ENCODE peak calls at places on chromosomes 16 and 17, in five cellular contexts. Q is colonic mucosa, U is osteoblast, F is fibroblast of mammary gland, J is mesothelial cell of epicardium. N is an unnamed sample.

GRCh38 chr16:28981517-28981916 is 3.3 kb upstream of the LAT start:
- DNase-seq in Q (peak), U (peak), J (no peak), F (peak), N (peak)

GRCh38 chr16:63690961-63691360 is 1430.9 kb downstream of the CDH11 start:
- DNase-seq in F (no peak), Q (no peak), J (no peak), U (no peak), N (no peak)

GRCh38 chr16:29315916-29316517 is 90.5 kb downstream of the NPIPB11 start:
- DNase-seq in F (no peak), Q (no peak), J (no peak), U (no peak), N (no peak)

GRCh38 chr17:1423456-1424135 is 23.6 kb upstream of the YWHAE start:
- DNase-seq in J (no peak), Q (no peak), F (no peak), U (peak), N (no peak)

GRCh38 chr16:28843766-28844165 is 2.4 kb downstream of the TUFM start:
- DNase-seq in J (no peak), U (no peak), Q (no peak), F (no peak), N (no peak)

GRCh38 chr17:14552311-14552710 is 251.4 kb downstream of the HS3ST3B1 start:
- DNase-seq in J (no peak), U (no peak), Q (no peak), F (no peak), N (no peak)

GRCh38 chr16:72604375-72604774 is 432.4 kb upstream of the PMFBP1 start:
- DNase-seq in J (no peak), Q (no peak), U (no peak), F (no peak), N (no peak)

GRCh38 chr16:58501242-58502131 is 1.5 kb downstream of the NDRG4 start:
- DNase-seq in F (no peak), U (peak), Q (no peak), J (peak), N (peak)

GRCh38 chr16:4323845-4324478 is 8.1 kb downstream of the GLIS2 start:
- DNase-seq in J (no peak), U (peak), Q (peak), F (peak), N (no peak)

GRCh38 chr17:9273334-9274118 is 252.2 kb downstream of the NTN1 start:
- DNase-seq in U (no peak), F (peak), J (no peak), Q (no peak), N (no peak)

GRCh38 chr17:266701-267656 is 85.5 kb upstream of the DOC2B start:
- DNase-seq in J (no peak), F (peak), Q (peak), U (peak), N (no peak)

DNA sequence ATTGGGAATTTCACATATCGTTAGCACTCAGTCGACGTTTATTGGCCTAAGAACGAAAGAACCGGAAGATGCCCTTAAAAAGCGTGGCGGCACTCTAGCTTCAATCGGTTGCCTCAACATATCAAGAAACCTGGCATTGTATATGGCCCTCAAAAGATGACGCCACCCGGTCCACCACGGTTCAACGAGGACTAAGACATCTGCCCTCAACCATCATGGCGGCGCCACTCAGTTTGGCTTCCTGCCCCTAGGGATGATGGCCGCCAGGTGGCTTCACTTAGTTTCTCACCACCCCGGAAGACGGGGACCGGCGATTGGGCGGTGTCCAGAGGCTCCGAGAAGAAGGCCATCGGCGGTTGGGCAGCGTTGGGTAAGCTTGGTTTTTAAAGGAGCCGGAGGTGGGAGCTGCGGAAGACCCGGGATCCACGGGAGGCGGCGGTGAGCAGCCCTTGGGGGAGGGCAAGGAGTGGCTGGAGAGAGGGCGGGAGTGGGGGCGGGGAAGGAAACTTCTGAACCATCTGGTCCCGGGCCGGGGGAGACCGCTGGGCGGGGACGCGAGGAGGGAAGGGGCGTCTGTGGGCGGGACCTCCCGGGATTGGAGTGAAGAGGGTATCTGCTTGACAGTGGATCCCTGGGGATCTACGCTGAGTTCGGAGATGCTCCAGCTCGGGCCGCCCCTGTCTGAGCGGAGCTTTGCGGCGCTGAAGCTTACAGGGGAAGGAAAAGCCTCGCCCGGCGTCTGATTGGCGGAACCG is at the start of gene PRR14:
- DNase-seq in U (peak), Q (peak), F (peak), J (peak), N (peak)
- TF ChIP-seq CTCF in U (peak), Q (no peak), F (no peak), J (peak), N (no peak)

DNA sequence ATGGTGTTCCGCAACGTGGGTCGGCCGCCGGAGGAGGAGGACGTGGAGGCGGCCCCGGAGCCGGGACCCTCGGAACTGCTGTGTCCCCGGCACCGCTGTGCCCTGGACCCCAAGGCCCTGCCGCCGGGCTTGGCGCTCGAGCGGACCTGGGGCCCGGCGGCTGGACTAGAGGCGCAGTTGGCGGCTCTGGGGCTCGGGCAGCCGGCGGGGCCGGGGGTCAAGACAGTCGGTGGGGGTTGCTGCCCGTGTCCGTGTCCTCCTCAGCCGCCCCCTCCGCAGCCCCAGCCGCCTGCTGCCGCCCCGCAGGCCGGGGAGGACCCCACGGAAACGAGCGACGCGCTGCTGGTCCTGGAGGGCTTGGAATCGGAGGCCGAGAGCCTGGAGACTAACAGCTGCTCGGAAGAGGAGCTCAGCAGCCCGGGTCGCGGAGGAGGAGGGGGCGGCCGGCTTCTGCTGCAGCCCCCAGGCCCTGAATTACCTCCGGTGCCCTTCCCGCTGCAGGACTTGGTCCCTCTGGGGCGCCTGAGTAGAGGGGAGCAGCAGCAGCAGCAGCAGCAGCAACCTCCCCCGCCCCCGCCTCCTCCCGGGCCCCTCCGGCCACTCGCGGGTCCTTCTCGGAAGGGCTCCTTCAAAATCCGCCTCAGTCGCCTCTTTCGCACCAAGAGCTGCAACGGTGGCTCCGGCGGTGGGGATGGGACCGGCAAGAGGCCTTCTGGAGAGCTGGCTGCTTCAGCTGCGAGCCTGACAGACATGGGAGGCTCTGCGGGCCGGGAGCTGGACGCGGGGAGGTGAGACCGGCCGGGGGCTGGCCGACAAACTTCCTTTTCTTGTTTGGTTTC is 820 bp downstream of the SOCS7 start:
- DNase-seq in Q (peak), J (no peak), U (no peak), F (peak), N (no peak)
- TF ChIP-seq CTCF in Q (no peak), J (no peak), U (no peak), F (no peak), N (no peak)

GRCh38 chr17:29197516-29198272 is 17.5 kb upstream of the MYO18A start:
- DNase-seq in Q (no peak), J (no peak), U (no peak), F (no peak), N (no peak)
- TF ChIP-seq CTCF in Q (no peak), J (no peak), U (no peak), F (no peak), N (no peak)

GRCh38 chr16:35296962-35297653 is 1837.7 kb downstream of the TP53TG3F start:
- DNase-seq in J (no peak), F (no peak), Q (no peak), U (no peak), N (no peak)

GRCh38 chr16:35298460-35299243 is 1839.2 kb downstream of the TP53TG3F start:
- DNase-seq in U (no peak), J (no peak), Q (no peak), F (no peak), N (no peak)

DNA sequence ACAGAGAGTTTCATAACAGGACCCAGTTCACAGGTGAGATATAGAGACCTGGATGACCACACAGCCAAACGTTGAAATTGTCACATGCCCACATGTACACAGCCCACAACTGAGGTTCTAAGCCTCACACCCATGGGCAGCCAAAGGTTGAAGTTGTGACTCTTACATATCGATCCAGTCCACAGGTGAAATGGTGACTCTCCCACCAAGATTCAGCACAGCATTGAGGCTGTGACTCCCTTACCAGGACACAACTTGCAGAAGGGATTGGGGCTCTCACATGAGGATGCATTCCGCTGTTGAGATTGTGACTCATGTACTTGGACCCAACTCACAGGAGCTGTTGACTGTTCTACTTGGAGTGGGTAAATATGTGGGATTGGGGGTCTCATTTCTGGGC is 1836.4 kb downstream of the TP53TG3F start:
- DNase-seq in U (no peak), J (no peak), Q (no peak), F (no peak), N (no peak)
- TF ChIP-seq CTCF in U (no peak), J (no peak), Q (no peak), F (no peak), N (no peak)

GRCh38 chr17:76736349-76737081 is 616 bp downstream of the SRSF2 start:
- DNase-seq in Q (peak), U (peak), F (peak), J (peak), N (peak)
- TF ChIP-seq CTCF in Q (no peak), U (no peak), F (no peak), J (no peak), N (peak)

DNA sequence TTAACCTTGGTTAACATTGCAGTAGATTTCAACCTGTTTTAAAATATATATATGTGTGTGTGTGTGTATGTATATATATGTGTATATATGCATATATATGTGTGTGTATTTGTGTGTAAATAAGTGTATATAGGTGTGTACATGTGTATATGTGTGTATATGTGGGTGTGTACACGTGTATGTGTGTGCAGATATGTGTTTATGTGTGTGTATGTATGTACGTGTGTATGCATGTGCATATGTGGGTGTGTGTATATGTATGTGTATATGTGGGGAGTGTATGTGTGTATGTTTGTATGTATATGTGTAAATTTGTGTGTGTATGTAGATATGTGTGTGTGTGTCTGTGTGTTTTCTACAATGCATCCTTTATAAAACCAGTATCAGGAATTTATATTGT is 205.5 kb upstream of the FOXF1 start:
- DNase-seq in U (no peak), J (no peak), Q (no peak), F (no peak), N (no peak)
- TF ChIP-seq CTCF in U (no peak), J (no peak), Q (no peak), F (no peak), N (no peak)

GRCh38 chr16:77977336-77977735 is 45.0 kb upstream of the CLEC3A start:
- DNase-seq in J (no peak), Q (no peak), U (no peak), F (no peak), N (no peak)

GRCh38 chr16:77971306-77972131 is 50.8 kb upstream of the CLEC3A start:
- DNase-seq in U (peak), Q (peak), J (peak), F (peak), N (peak)

GRCh38 chr16:77974883-77975282 is 47.5 kb upstream of the CLEC3A start:
- DNase-seq in U (no peak), Q (no peak), F (no peak), J (no peak), N (no peak)

GRCh38 chr16:77975942-77976341 is 46.4 kb upstream of the CLEC3A start:
- DNase-seq in J (no peak), U (no peak), Q (no peak), F (no peak), N (no peak)
- TF ChIP-seq CTCF in J (no peak), U (no peak), Q (no peak), F (no peak), N (no peak)

GRCh38 chr16:85675528-85675927 is 13.2 kb downstream of the GINS2 start:
- DNase-seq in J (no peak), U (peak), F (peak), Q (no peak), N (peak)
- TF ChIP-seq CTCF in J (no peak), U (peak), F (peak), Q (no peak), N (peak)

DNA sequence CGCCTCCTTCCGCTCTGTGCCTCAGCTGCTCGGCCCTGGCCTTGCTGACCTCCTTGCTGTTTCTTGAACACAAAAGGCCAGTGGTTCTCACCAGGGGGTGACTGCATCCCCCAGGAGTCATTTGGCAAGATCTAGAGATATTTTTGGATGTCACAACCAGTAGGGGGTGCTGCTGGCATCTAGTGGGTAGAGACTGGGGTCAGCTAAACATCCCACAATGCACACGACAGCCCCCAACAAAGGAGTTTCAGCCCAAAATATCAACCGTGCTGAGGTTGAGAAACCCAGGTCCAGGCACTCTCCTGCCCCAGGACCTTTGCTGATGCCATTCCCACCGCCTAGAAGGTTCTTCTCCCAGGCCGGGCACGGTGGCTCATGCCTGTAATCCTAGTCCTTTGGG is 39.7 kb downstream of the ABCC6 start:
- DNase-seq in U (no peak), Q (no peak), F (no peak), J (no peak), N (no peak)
- TF ChIP-seq CTCF in U (peak), Q (no peak), F (peak), J (no peak), N (peak)

DNA sequence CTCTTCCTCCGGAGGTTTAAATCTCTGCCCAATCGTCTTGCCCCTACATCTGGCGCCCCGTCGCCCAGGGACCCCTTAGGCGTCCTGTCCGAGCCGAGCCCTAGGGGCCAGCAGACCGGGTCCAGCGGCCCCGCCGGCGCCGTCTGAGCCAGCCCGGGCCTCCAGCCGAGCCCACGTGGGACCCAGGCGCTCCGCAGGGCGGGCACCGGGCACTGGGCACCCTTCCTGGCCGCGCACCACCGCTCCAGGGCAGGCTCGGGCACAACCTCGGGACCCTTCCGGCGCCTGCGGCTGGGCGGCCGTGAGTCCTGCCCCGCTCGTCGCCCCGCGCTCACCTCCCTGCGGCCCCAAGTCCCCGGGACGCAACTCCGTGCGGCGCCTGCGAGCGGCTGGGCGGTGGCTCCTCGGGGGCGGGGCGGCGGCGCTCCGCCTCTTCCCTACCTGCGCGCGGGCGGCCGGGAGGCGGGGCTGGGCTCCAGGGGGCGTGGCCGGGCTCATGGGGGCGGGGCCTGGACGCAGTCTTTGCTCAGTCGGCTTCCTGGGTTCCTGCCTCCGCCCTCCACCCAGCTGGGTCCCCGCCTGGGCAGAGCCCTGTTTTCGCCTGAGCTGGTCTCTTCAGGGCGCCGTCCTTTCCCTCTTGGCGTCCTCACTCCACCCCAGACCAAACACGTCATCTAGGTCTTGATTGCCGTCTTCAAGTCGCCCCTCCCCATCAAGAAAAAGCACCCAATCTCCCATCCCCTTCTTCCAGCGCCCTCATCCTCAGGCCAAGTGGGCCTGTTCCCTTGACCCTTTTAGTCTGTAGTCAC is at the start of gene RHBDF2:
- DNase-seq in J (peak), U (peak), Q (peak), F (peak), N (peak)
- TF ChIP-seq CTCF in J (no peak), U (no peak), Q (no peak), F (no peak), N (no peak)